ENCODE peak calls at places on chromosomes 2 and 18, in five cellular contexts. A, Z, I, M and K are unnamed samples.

GRCh38 chr2:171319164-171319810 is 114.5 kb downstream of the METTL8 start:
- DNase-seq in A (no peak), Z (no peak), I (peak), M (no peak), K (no peak)

GRCh38 chr2:186570587-186570986 is 19.3 kb upstream of the ITGAV start:
- DNase-seq in A (no peak), Z (peak), I (no peak), M (no peak), K (no peak)

GRCh38 chr2:209577376-209578357 is 153.8 kb downstream of the MAP2 start:
- DNase-seq in A (no peak), Z (no peak), I (no peak), M (no peak), K (no peak)

GRCh38 chr2:30628341-30628740 is 178.9 kb downstream of the CAPN13 start:
- DNase-seq in A (no peak), Z (no peak), I (no peak), M (no peak), K (no peak)

GRCh38 chr2:229235136-229235914 is 35.8 kb downstream of the PID1 start:
- DNase-seq in A (peak), Z (peak), I (no peak), M (no peak), K (peak)

GRCh38 chr2:217223222-217223930 is 363.5 kb upstream of the TNP1 start:
- DNase-seq in A (no peak), Z (no peak), I (no peak), M (no peak), K (peak)

GRCh38 chr18:79404567-79404910 is 8.8 kb downstream of the NFATC1 start:
- DNase-seq in A (no peak), Z (no peak), I (peak), M (no peak), K (no peak)

GRCh38 chr18:79377187-79377891 is 18.4 kb upstream of the NFATC1 start:
- DNase-seq in A (no peak), Z (no peak), I (peak), M (peak), K (no peak)

GRCh38 chr2:65943099-65943786 is 491.7 kb upstream of the MEIS1 start:
- DNase-seq in A (no peak), Z (no peak), I (no peak), M (no peak), K (no peak)

GRCh38 chr18:57915848-57916596 is 112.9 kb upstream of the ATP8B1 start:
- DNase-seq in A (no peak), Z (no peak), I (no peak), M (no peak), K (no peak)

GRCh38 chr2:231017250-231017636 is 20.1 kb upstream of the C2orf72 start:
- DNase-seq in A (no peak), Z (no peak), I (no peak), M (no peak), K (peak)

GRCh38 chr2:74736589-74736988 is 82.5 kb downstream of the SEMA4F start:
- DNase-seq in A (no peak), Z (no peak), I (no peak), M (no peak), K (no peak)

GRCh38 chr2:86393521-86394490 is 47.4 kb upstream of the KDM3A start:
- DNase-seq in A (no peak), Z (no peak), I (no peak), M (no peak), K (peak)

GRCh38 chr2:169095631-169096105 is 26.3 kb downstream of the DHRS9 start:
- DNase-seq in A (no peak), Z (no peak), I (no peak), M (no peak), K (peak)

GRCh38 chr2:207131634-207132418 is 33.9 kb downstream of the KLF7 start:
- DNase-seq in A (no peak), Z (no peak), I (no peak), M (no peak), K (no peak)

GRCh38 chr2:43429366-43429765 is 166.5 kb downstream of the THADA start:
- DNase-seq in A (no peak), Z (no peak), I (no peak), M (no peak), K (no peak)

GRCh38 chr2:3523551-3524041 is 4.3 kb upstream of the ADI1 start:
- DNase-seq in A (no peak), Z (no peak), I (no peak), M (no peak), K (peak)

GRCh38 chr2:168432565-168433186 is 23.4 kb upstream of the CERS6 start:
- DNase-seq in A (no peak), Z (no peak), I (no peak), M (no peak), K (no peak)

GRCh38 chr2:85528355-85528754 is 10.6 kb upstream of the MAT2A start:
- DNase-seq in A (no peak), Z (no peak), I (no peak), M (no peak), K (no peak)

GRCh38 chr2:85656468-85656867 is 11.5 kb downstream of the SFTPB start:
- DNase-seq in A (no peak), Z (no peak), I (no peak), M (no peak), K (no peak)

GRCh38 chr2:162073776-162074578 is at the start of gene DPP4:
- DNase-seq in A (peak), Z (peak), I (peak), M (no peak), K (no peak)

GRCh38 chr18:58761970-58762780 is 90.9 kb downstream of the MALT1 start:
- DNase-seq in A (no peak), Z (no peak), I (no peak), M (peak), K (no peak)

GRCh38 chr2:227033471-227034148 is 130.4 kb downstream of the COL4A4 start:
- DNase-seq in A (no peak), Z (peak), I (no peak), M (no peak), K (peak)

GRCh38 chr2:151238527-151239487 is 22.9 kb downstream of the RBM43 start:
- DNase-seq in A (peak), Z (peak), I (no peak), M (no peak), K (peak)
- TF ChIP-seq POLR2A in A (no peak), Z (no peak), I (no peak), M (no peak), K (no peak)

DNA sequence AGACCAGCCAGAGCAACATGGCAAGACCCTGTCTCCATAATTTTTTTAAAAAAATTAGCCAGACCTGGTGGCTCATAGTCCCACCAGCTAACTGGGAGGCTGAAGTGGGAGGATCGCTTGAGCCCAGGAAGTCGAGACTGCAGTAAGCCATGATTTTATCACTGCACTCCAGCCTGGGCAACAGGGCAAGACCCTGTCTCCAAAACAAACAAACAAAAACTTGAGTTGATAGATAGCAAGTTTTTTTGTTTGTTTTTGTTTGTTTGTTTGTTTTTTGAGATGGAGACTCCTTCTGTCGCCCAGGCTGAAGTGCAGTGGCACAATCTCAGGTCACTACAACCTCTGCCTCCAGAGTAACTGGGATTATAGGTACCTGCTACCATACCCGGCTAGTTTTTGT is 18.8 kb downstream of the RELCH start:
- DNase-seq in A (no peak), Z (no peak), I (no peak), M (no peak), K (no peak)
- TF ChIP-seq POLR2A in A (no peak), Z (no peak), I (no peak), M (no peak), K (no peak)

GRCh38 chr2:42169100-42169868 is at the start of gene EML4:
- DNase-seq in A (peak), Z (peak), I (peak), M (peak), K (peak)
- TF ChIP-seq POLR2A in A (peak), Z (peak), I (peak), M (no peak), K (peak)

DNA sequence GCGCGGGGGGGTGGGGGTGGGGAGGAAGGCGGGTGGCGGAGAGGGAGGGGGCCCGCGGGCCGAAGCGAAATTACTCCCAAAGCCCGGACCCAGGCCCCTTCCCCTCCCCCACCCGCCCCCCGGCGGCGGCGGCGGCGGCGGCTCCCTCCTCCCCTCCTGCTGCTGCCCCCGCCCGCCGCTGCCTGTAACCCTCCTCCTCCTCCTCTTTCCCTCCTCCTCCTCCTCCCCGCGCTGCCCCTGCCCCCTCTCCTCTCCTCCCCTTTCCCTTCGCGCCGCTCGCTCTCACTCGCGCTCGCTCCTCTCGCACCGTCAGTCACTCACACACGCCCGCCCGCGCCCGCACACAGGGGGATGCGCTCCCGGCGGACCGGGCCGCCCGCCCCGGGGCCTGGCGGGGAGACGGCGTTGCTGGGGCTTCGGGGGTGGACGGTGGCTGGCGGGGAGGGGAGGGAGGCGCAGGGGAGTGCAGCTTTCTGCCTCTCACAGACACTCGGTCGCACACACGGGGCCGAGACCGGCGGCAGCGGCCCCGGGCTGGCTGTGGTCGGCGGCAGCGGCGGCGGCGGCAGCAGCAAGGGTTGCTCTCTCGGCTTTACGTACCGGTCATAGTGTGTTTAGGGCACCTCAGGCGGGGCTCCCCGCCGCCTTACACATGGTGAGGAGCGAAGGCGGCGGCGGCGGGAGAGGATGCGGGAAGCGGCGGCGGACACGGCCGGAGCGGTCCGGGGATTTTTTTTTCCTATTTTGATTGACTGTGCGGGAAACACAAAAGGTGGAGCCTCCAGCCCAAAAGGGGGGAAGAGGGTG is 405 bp downstream of the SP3 start:
- DNase-seq in A (peak), Z (peak), I (peak), M (peak), K (peak)
- TF ChIP-seq POLR2A in A (no peak), Z (peak), I (peak), M (no peak), K (peak)